ENCODE peak calls at places on chromosome 3, in seven cellular contexts. X is hepatocyte; M is CD8-positive, alpha-beta T cell; I is PC-9; F is CD4-positive, alpha-beta T cell; J is mucosa of descending colon; W is CD8-positive, alpha-beta memory T cell. P is an unnamed sample.

GRCh38 chr3:48927928-48928327 is 9.3 kb downstream of the ARIH2 start:
- DNase-seq in M (no peak), F (no peak), J (no peak), X (no peak), W (no peak), I (no peak), P (no peak)

GRCh38 chr3:155895379-155895900 is 25.0 kb downstream of the GMPS start:
- DNase-seq in I (no peak), J (no peak), F (no peak), X (no peak), W (no peak), M (no peak), P (no peak)

GRCh38 chr3:99776516-99777209 is 41.0 kb upstream of the CMSS1 start:
- DNase-seq in W (no peak), M (no peak), X (no peak), I (no peak), F (no peak), J (no peak), P (no peak)

GRCh38 chr3:85838921-85839320 is 880.1 kb downstream of the CADM2 start:
- DNase-seq in M (no peak), J (no peak), X (no peak), W (no peak), F (no peak), I (no peak), P (no peak)

GRCh38 chr3:78666458-78666800 is 1101.4 kb downstream of the ROBO1 start:
- DNase-seq in F (no peak), X (peak; percentile 9), W (no peak), M (no peak), J (no peak), I (peak; percentile 73), P (no peak)

GRCh38 chr3:125189378-125190165 is 23.0 kb downstream of the SLC12A8 start:
- DNase-seq in M (no peak), W (no peak), X (no peak), F (no peak), J (no peak), I (no peak), P (no peak)

GRCh38 chr3:69710153-69710977 is 28.9 kb upstream of the MITF start:
- DNase-seq in I (no peak), M (no peak), X (no peak), F (no peak), J (no peak), W (no peak), P (no peak)

GRCh38 chr3:99699841-99700240 is 61.4 kb downstream of the COL8A1 start:
- DNase-seq in F (no peak), I (no peak), M (no peak), X (no peak), W (no peak), J (no peak), P (no peak)

GRCh38 chr3:13642597-13642996 is 93.7 kb downstream of the FBLN2 start:
- DNase-seq in F (no peak), X (no peak), M (no peak), J (no peak), W (no peak), I (no peak), P (no peak)

GRCh38 chr3:70647094-70647493 is 334.7 kb upstream of the MDFIC2 start:
- DNase-seq in F (no peak), X (no peak), I (no peak), M (no peak), W (no peak), J (no peak), P (no peak)

GRCh38 chr3:72255736-72256559 is 471.0 kb upstream of the PROK2 start:
- DNase-seq in J (peak; percentile 86), W (peak; percentile 51), M (peak; percentile 12), I (peak; percentile 33), X (peak; percentile 48), F (peak; percentile 8), P (no peak)

GRCh38 chr3:127688022-127688415 is 15.3 kb downstream of the ABTB1 start:
- DNase-seq in X (no peak), F (no peak), I (no peak), W (no peak), J (peak; percentile 23), M (no peak), P (no peak)

GRCh38 chr3:109113361-109113760 is 4.6 kb downstream of the MORC1 start:
- DNase-seq in X (no peak), J (no peak), F (no peak), I (no peak), M (no peak), W (no peak), P (no peak)

GRCh38 chr3:53318522-53318921 is 28.8 kb downstream of the DCP1A start:
- DNase-seq in I (no peak), F (no peak), J (no peak), M (no peak), X (no peak), W (no peak), P (no peak)

GRCh38 chr3:57500506-57500905 is 43.6 kb downstream of the DNAH12 start:
- DNase-seq in J (no peak), W (no peak), F (no peak), I (peak; percentile 49), M (no peak), X (peak; percentile 4), P (no peak)

GRCh38 chr3:46371802-46372340 is 1.1 kb downstream of the CCR5 start:
- DNase-seq in I (no peak), M (no peak), F (no peak), J (no peak), W (no peak), X (no peak), P (no peak)

GRCh38 chr3:67005974-67006373 is 7.9 kb downstream of the KBTBD8 start:
- DNase-seq in J (no peak), X (no peak), W (no peak), I (no peak), M (no peak), F (no peak), P (no peak)

GRCh38 chr3:16243706-16244490 is 20.8 kb downstream of the DPH3 start:
- DNase-seq in J (no peak), X (no peak), W (no peak), M (no peak), F (no peak), I (no peak), P (no peak)

GRCh38 chr3:45182915-45183881 is 37.0 kb upstream of the CDCP1 start:
- DNase-seq in W (no peak), J (peak; percentile 76), F (no peak), M (no peak), I (peak; percentile 94), X (peak; percentile 77), P (no peak)

GRCh38 chr3:189363856-189364255 is 192.1 kb downstream of the TPRG1 start:
- DNase-seq in X (no peak), J (no peak), I (no peak), M (no peak), F (no peak), W (no peak), P (no peak)

GRCh38 chr3:191894406-191894805 is 433.4 kb downstream of the PYDC2 start:
- DNase-seq in X (no peak), J (no peak), M (no peak), I (no peak), W (no peak), F (no peak), P (no peak)

GRCh38 chr3:57110797-57111196 is 50.3 kb downstream of the SPATA12 start:
- DNase-seq in W (no peak), M (no peak), I (no peak), J (no peak), X (no peak), F (no peak), P (no peak)

GRCh38 chr3:54773251-54773650 is 154.6 kb downstream of the LRTM1 start:
- DNase-seq in W (no peak), X (no peak), I (no peak), J (no peak), M (no peak), F (no peak), P (no peak)

GRCh38 chr3:178504128-178504527 is 32.1 kb upstream of the KCNMB2 start:
- DNase-seq in F (no peak), M (no peak), W (no peak), J (no peak), I (no peak), X (no peak), P (no peak)

GRCh38 chr3:133536635-133536980 is 36.9 kb upstream of the CDV3 start:
- DNase-seq in F (no peak), I (no peak), M (no peak), J (no peak), X (no peak), W (no peak), P (no peak)

GRCh38 chr3:172046268-172046915 is 7.0 kb downstream of the FNDC3B start:
- DNase-seq in F (no peak), J (no peak), X (no peak), I (no peak), W (no peak), M (no peak), P (no peak)

DNA sequence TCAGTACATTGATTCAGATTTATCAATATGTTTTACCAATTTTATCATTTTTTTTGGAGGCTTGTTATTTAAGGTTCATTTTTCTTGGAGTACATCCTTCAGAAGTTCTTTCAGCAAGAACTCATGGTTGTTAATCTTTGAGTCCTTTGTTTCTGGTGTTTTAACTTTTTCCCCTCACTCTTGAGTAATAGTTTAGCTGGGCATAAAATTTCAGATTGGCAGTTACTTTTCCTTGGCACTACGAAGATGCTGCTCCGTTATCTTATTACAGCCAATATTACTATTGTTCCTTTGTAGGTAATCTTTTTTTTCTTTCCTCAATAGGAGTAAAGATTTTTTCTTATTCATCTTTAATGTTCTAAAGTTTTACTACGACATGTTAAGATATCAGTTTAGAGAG is 9.8 kb downstream of the LRRC58 start:
- DNase-seq in X (no peak), W (no peak), J (no peak), F (no peak), I (no peak), M (no peak), P (no peak)
- H3K9me3 ChIP-seq in X (peaks cover 13% of the 10 kb centered on the region), W (no peaks in the 10 kb centered on the region), J (peaks cover 12% of the 10 kb centered on the region), F (no peaks in the 10 kb centered on the region), I (no peaks in the 10 kb centered on the region), M (no peaks in the 10 kb centered on the region), P (no peaks in the 10 kb centered on the region)

DNA sequence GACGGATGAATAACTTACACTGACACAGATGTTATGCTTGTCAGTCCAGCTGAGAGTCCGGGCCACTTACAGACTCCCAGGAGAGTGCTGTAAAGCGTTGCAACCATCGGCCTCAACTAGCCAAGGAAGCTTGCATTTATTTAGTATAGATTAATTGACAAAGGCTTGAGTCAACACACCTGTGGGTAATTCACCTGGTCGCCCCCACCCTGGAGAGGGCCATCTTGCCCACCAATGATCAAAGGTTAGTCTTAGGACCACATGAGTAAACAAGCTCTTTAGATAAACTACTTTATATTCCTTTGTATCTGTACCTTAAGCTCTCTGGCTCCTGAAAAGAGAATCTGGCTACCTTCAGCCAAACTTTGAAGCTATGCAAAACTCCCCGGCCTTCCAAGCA is 51.0 kb downstream of the PAK2 start:
- DNase-seq in F (no peak), X (no peak), M (no peak), J (no peak), W (no peak), I (no peak), P (no peak)
- H3K9me3 ChIP-seq in F (no peaks in the 10 kb centered on the region), X (no peaks in the 10 kb centered on the region), M (no peaks in the 10 kb centered on the region), J (no peaks in the 10 kb centered on the region), W (no peaks in the 10 kb centered on the region), I (no peaks in the 10 kb centered on the region), P (no peaks in the 10 kb centered on the region)

GRCh38 chr3:128855574-128855973 is 23.8 kb upstream of the ACAD9 start:
- DNase-seq in W (no peak), X (no peak), I (no peak), M (no peak), J (no peak), F (no peak), P (no peak)
- H3K9me3 ChIP-seq in W (peaks cover 23% of the 10 kb centered on the region), X (no peaks in the 10 kb centered on the region), I (peaks cover 19% of the 10 kb centered on the region), M (peaks cover 19% of the 10 kb centered on the region), J (peaks cover 51% of the 10 kb centered on the region), F (peaks cover 42% of the 10 kb centered on the region), P (peaks cover 3% of the 10 kb centered on the region)

GRCh38 chr3:128922804-128923459 is 43.5 kb downstream of the ACAD9 start:
- DNase-seq in F (peak; percentile 45), X (no peak), W (peak; percentile 65), I (no peak), M (peak; percentile 31), J (no peak), P (no peak)
- H3K9me3 ChIP-seq in F (no peaks in the 10 kb centered on the region), X (peaks cover 16% of the 10 kb centered on the region), W (peaks cover 5% of the 10 kb centered on the region), I (peaks cover 33% of the 10 kb centered on the region), M (no peaks in the 10 kb centered on the region), J (peaks cover 35% of the 10 kb centered on the region), P (no peaks in the 10 kb centered on the region)

P was measured in T-helper 17 cell.